ENCODE peak calls at places on chromosomes 12 and 14, in seven cellular contexts. E is GM23338, B is GM23248, A is OCI-LY7, O is hepatocyte, Y is HCT116, L is neural progenitor cell. X is an unnamed sample.

GRCh38 chr12:124162151-124163110 is 132.5 kb upstream of the RFLNA start:
- DNase-seq in E (no peak), B (no peak), A (peak; percentile 11), O (no peak), Y (peak; percentile 6), L (no peak), X (peak; percentile 43)

GRCh38 chr12:26614217-26614616 is 218.8 kb downstream of the ITPR2 start:
- DNase-seq in E (peak; percentile 71), B (peak; percentile 52), A (peak; percentile 41), O (peak; percentile 21), Y (peak; percentile 8), L (peak; percentile 53), X (peak; percentile 56)

GRCh38 chr12:12207746-12208145 is 59.1 kb downstream of the LRP6 start:
- DNase-seq in E (no peak), B (no peak), A (no peak), O (no peak), Y (no peak), L (no peak), X (no peak)

GRCh38 chr14:100654814-100655795 is 67.9 kb upstream of the BEGAIN start:
- DNase-seq in E (peak; percentile 66), B (peak; percentile 51), A (no peak), O (peak; percentile 78), Y (no peak), L (peak; percentile 73), X (peak; percentile 56)

GRCh38 chr12:3137268-3137761 is 60.1 kb downstream of the TSPAN9 start:
- DNase-seq in E (peak; percentile 59), B (peak; percentile 74), A (no peak), O (peak; percentile 45), Y (no peak), L (peak; percentile 46), X (no peak)

GRCh38 chr12:130572553-130572952 is 143.5 kb downstream of the RIMBP2 start:
- DNase-seq in E (no peak), B (no peak), A (no peak), O (no peak), Y (no peak), L (no peak), X (no peak)

GRCh38 chr14:52455291-52456088 is 96.8 kb downstream of the TXNDC16 start:
- DNase-seq in E (no peak), B (peak; percentile 71), A (no peak), O (no peak), Y (no peak), L (no peak), X (peak; percentile 70)

GRCh38 chr12:53231859-53232640 is at the start of gene RARG:
- DNase-seq in E (peak; percentile 77), B (peak; percentile 87), A (no peak), O (peak; percentile 81), Y (no peak), L (peak; percentile 72), X (peak; percentile 78)

GRCh38 chr12:79373896-79374499 is 316.8 kb downstream of the PAWR start:
- DNase-seq in E (peak; percentile 75), B (peak; percentile 56), A (peak; percentile 25), O (peak; percentile 39), Y (no peak), L (peak; percentile 47), X (peak; percentile 64)

GRCh38 chr12:95648990-95649791 is 97.9 kb upstream of the USP44 start:
- DNase-seq in E (no peak), B (peak; percentile 75), A (no peak), O (peak; percentile 27), Y (peak; percentile 64), L (no peak), X (peak; percentile 98)

GRCh38 chr12:26978801-26979200 is 35.4 kb downstream of the TM7SF3 start:
- DNase-seq in E (no peak), B (no peak), A (no peak), O (no peak), Y (no peak), L (no peak), X (no peak)

GRCh38 chr12:131905081-131905639 is 10.7 kb downstream of the ULK1 start:
- DNase-seq in E (no peak), B (no peak), A (no peak), O (no peak), Y (no peak), L (no peak), X (no peak)

GRCh38 chr14:50821471-50822464 is 9.2 kb downstream of the NIN start:
- DNase-seq in E (peak; percentile 55), B (no peak), A (no peak), O (no peak), Y (no peak), L (no peak), X (no peak)

GRCh38 chr14:102579696-102580551 is 12.5 kb upstream of the RCOR1 start:
- DNase-seq in E (no peak), B (peak; percentile 92), A (no peak), O (peak; percentile 39), Y (no peak), L (no peak), X (peak; percentile 81)

GRCh38 chr12:108134744-108135143 is 5.7 kb downstream of the WSCD2 start:
- DNase-seq in E (no peak), B (no peak), A (no peak), O (no peak), Y (no peak), L (no peak), X (no peak)

GRCh38 chr12:108139454-108139853 is 10.4 kb downstream of the WSCD2 start:
- DNase-seq in E (no peak), B (no peak), A (no peak), O (no peak), Y (no peak), L (no peak), X (no peak)

GRCh38 chr12:108135627-108136026 is 6.5 kb downstream of the WSCD2 start:
- DNase-seq in E (no peak), B (no peak), A (no peak), O (no peak), Y (no peak), L (no peak), X (no peak)

GRCh38 chr12:108133482-108133881 is 4.4 kb downstream of the WSCD2 start:
- DNase-seq in E (no peak), B (no peak), A (no peak), O (no peak), Y (no peak), L (no peak), X (no peak)

DNA sequence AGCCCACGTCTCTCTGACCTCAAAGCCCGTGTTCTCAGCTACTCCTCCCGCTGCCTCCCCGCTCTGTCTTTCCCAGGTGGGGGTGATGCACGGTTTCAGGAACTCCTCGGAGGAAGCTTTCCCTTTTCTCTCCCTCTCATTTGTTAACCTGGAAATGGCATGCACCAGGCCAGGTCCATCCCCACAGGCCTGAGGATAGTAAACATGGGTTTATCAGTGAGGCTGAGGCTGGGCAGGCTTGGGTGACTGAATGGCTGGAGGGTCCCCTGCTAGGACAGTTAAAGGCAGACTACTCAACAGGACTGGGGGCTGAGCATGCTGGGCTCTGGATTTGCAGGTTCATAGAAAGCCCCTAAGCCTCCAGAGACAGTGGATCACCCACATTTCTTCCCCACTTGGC is 7.6 kb downstream of the WSCD2 start:
- DNase-seq in E (no peak), B (no peak), A (no peak), O (no peak), Y (no peak), L (no peak), X (no peak)
- TF ChIP-seq EZH2phosphoT487 in E (no peak), B (no peak), A (no peak), O (no peak), Y (no peak), L (no peak), X (no peak)

DNA sequence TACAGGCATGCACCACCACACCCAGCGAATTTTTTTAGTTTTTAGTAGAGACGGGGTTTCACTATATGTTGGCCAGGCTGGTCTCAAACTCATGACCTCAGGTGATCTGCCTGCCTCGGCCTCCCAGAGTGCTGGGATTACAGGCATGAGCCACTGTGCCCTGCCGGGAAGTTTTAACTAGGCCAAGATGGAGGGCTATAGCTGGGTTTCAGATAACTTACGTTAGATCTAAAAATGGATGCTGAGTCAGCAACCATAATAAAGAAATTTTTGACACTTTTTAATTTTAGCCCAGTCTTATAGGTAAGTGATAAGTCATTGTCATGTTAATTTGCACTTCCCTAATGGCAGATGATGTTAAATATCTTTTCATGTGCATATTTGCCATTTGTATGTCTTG is 14.4 kb downstream of the ZDHHC17 start:
- DNase-seq in E (no peak), B (no peak), A (no peak), O (no peak), Y (no peak), L (no peak), X (no peak)
- H3K4me1 ChIP-seq in E (peaks cover 40% of the 10 kb centered on the region), B (no peaks in the 10 kb centered on the region), A (peaks cover 24% of the 10 kb centered on the region), O (peaks cover 12% of the 10 kb centered on the region), Y (no peaks in the 10 kb centered on the region), L (peaks cover 7% of the 10 kb centered on the region), X (no peaks in the 10 kb centered on the region)

GRCh38 chr14:74509587-74510210 is 16.1 kb downstream of the ISCA2 start:
- DNase-seq in E (no peak), B (no peak), A (no peak), O (no peak), Y (no peak), L (no peak), X (no peak)

GRCh38 chr14:74508292-74508731 is 14.7 kb downstream of the ISCA2 start:
- DNase-seq in E (peak; percentile 90), B (peak; percentile 39), A (no peak), O (peak; percentile 42), Y (no peak), L (peak; percentile 77), X (peak; percentile 22)

GRCh38 chr14:74507796-74508195 is 14.2 kb downstream of the ISCA2 start:
- DNase-seq in E (no peak), B (no peak), A (no peak), O (no peak), Y (no peak), L (no peak), X (no peak)

GRCh38 chr14:74510211-74510931 is 16.8 kb downstream of the ISCA2 start:
- DNase-seq in E (no peak), B (peak; percentile 80), A (no peak), O (no peak), Y (no peak), L (peak; percentile 55), X (no peak)

DNA sequence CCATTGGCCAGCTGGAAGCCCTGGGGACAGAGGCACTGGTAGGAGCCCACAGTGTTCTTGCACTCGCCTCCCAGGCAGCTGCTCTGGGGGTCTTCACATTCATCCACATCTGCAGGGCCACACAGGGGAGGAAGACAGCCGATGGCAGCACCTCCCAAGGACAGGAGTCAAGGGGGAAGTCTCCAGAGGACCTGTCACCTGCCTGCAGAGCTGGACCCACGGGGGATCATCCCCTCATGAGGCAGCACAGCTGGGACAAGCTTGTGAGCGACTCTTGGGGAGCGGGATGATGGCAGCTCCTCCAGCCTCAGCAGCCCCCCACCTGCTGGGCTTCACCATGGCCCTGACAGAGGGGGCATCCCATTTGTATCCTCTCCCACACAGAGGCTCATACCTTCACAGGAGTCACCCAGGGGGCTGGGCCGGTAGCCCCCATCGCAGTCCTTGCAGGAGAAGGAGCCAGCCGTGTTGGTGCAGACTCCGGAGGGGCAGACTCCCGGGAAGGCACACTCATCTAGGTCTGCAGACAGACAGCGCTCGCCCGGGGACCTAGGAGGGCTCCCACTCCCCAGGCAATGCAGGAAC is 15.4 kb downstream of the ISCA2 start:
- DNase-seq in E (no peak), B (no peak), A (no peak), O (no peak), Y (no peak), L (no peak), X (no peak)
- H3K36me3 ChIP-seq in E (no peaks in the 10 kb centered on the region), B (peaks cover 30% of the 10 kb centered on the region), A (no peaks in the 10 kb centered on the region), O (no peaks in the 10 kb centered on the region), Y (no peaks in the 10 kb centered on the region), L (no peaks in the 10 kb centered on the region), X (no peaks in the 10 kb centered on the region)

DNA sequence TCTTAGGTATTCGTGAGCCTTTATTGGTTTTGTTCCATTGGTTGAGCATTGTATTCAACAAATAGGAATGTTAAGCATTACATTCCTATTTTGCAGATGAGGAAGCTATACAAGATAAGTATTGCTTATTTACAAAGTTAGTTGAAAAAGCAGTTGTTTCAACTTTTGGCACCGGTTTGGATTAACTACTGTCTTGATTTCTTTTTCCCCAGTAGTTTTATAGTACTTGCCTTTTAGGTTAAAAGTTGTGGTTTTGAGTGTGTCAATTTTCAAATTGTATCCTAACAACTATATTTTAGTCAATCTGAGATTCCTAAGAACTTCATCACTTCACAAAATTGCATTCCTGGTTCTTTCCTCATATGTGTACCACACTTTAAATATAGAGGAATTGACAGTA is 23.8 kb upstream of the MBIP start:
- DNase-seq in E (no peak), B (peak; percentile 19), A (no peak), O (no peak), Y (no peak), L (no peak), X (no peak)
- TF ChIP-seq EZH2phosphoT487 in E (no peak), B (no peak), A (no peak), O (no peak), Y (no peak), L (no peak), X (no peak)

X was measured in PC-3.